ENCODE peak calls at places on chromosomes 12 and 14, in five cellular contexts. One of them, this sample, is unnamed.

GRCh38 chr14:63470877-63471565 is 72.2 kb downstream of the PPP2R5E start:
- DNase-seq in stimulated activated naive CD8-positive, alpha-beta T cell treated with anti-CD3 and anti-CD28 coated beads, Interleukin-15, amount 100 ng/mL, for 72 hours: no peak
- DNase-seq in cardiac muscle cell: peak; percentile 69
- DNase-seq in cardiac fibroblast: peak; percentile 65
- DNase-seq in stimulated activated CD8-positive, alpha-beta memory T cell treated with anti-CD3 and anti-CD28 coated beads, Interleukin-7, amount 100 ng/mL, for 48 hours: no peak
- DNase-seq in this sample: peak; percentile 87

GRCh38 chr12:56699020-56699661 is 11.1 kb upstream of the PTGES3 start:
- DNase-seq in stimulated activated naive CD8-positive, alpha-beta T cell treated with anti-CD3 and anti-CD28 coated beads, Interleukin-15, amount 100 ng/mL, for 72 hours: no peak
- DNase-seq in cardiac muscle cell: peak; percentile 38
- DNase-seq in cardiac fibroblast: peak; percentile 30
- DNase-seq in stimulated activated CD8-positive, alpha-beta memory T cell treated with anti-CD3 and anti-CD28 coated beads, Interleukin-7, amount 100 ng/mL, for 48 hours: no peak
- DNase-seq in this sample: no peak

GRCh38 chr14:91154851-91155625 is 41.2 kb downstream of the DGLUCY start:
- DNase-seq in stimulated activated naive CD8-positive, alpha-beta T cell treated with anti-CD3 and anti-CD28 coated beads, Interleukin-15, amount 100 ng/mL, for 72 hours: no peak
- DNase-seq in cardiac muscle cell: peak; percentile 78
- DNase-seq in cardiac fibroblast: peak; percentile 73
- DNase-seq in stimulated activated CD8-positive, alpha-beta memory T cell treated with anti-CD3 and anti-CD28 coated beads, Interleukin-7, amount 100 ng/mL, for 48 hours: no peak
- DNase-seq in this sample: peak; percentile 93

GRCh38 chr14:69287096-69287991 is 27.4 kb downstream of the GALNT16 start:
- DNase-seq in stimulated activated naive CD8-positive, alpha-beta T cell treated with anti-CD3 and anti-CD28 coated beads, Interleukin-15, amount 100 ng/mL, for 72 hours: no peak
- DNase-seq in cardiac muscle cell: peak; percentile 13
- DNase-seq in cardiac fibroblast: no peak
- DNase-seq in stimulated activated CD8-positive, alpha-beta memory T cell treated with anti-CD3 and anti-CD28 coated beads, Interleukin-7, amount 100 ng/mL, for 48 hours: no peak
- DNase-seq in this sample: no peak

GRCh38 chr12:106051853-106052531 is 86.8 kb downstream of the NUAK1 start:
- DNase-seq in stimulated activated naive CD8-positive, alpha-beta T cell treated with anti-CD3 and anti-CD28 coated beads, Interleukin-15, amount 100 ng/mL, for 72 hours: no peak
- DNase-seq in cardiac muscle cell: no peak
- DNase-seq in cardiac fibroblast: no peak
- DNase-seq in stimulated activated CD8-positive, alpha-beta memory T cell treated with anti-CD3 and anti-CD28 coated beads, Interleukin-7, amount 100 ng/mL, for 48 hours: no peak
- DNase-seq in this sample: peak; percentile 49

GRCh38 chr14:55348766-55349453 is 62.7 kb downstream of the ATG14 start:
- DNase-seq in stimulated activated naive CD8-positive, alpha-beta T cell treated with anti-CD3 and anti-CD28 coated beads, Interleukin-15, amount 100 ng/mL, for 72 hours: no peak
- DNase-seq in cardiac muscle cell: no peak
- DNase-seq in cardiac fibroblast: no peak
- DNase-seq in stimulated activated CD8-positive, alpha-beta memory T cell treated with anti-CD3 and anti-CD28 coated beads, Interleukin-7, amount 100 ng/mL, for 48 hours: no peak
- DNase-seq in this sample: peak; percentile 10

GRCh38 chr14:21498540-21499526 is 12.3 kb downstream of the METTL3 start:
- DNase-seq in stimulated activated naive CD8-positive, alpha-beta T cell treated with anti-CD3 and anti-CD28 coated beads, Interleukin-15, amount 100 ng/mL, for 72 hours: no peak
- DNase-seq in cardiac muscle cell: peak; percentile 58
- DNase-seq in cardiac fibroblast: peak; percentile 61
- DNase-seq in stimulated activated CD8-positive, alpha-beta memory T cell treated with anti-CD3 and anti-CD28 coated beads, Interleukin-7, amount 100 ng/mL, for 48 hours: no peak
- DNase-seq in this sample: peak; percentile 78

GRCh38 chr14:68486033-68486732 is 306.7 kb downstream of the ZFP36L1 start:
- DNase-seq in stimulated activated naive CD8-positive, alpha-beta T cell treated with anti-CD3 and anti-CD28 coated beads, Interleukin-15, amount 100 ng/mL, for 72 hours: no peak
- DNase-seq in cardiac muscle cell: no peak
- DNase-seq in cardiac fibroblast: no peak
- DNase-seq in stimulated activated CD8-positive, alpha-beta memory T cell treated with anti-CD3 and anti-CD28 coated beads, Interleukin-7, amount 100 ng/mL, for 48 hours: no peak
- DNase-seq in this sample: no peak

GRCh38 chr14:90760591-90761316 is 55.5 kb downstream of the TTC7B start:
- DNase-seq in stimulated activated naive CD8-positive, alpha-beta T cell treated with anti-CD3 and anti-CD28 coated beads, Interleukin-15, amount 100 ng/mL, for 72 hours: no peak
- DNase-seq in cardiac muscle cell: peak; percentile 62
- DNase-seq in cardiac fibroblast: peak; percentile 52
- DNase-seq in stimulated activated CD8-positive, alpha-beta memory T cell treated with anti-CD3 and anti-CD28 coated beads, Interleukin-7, amount 100 ng/mL, for 48 hours: no peak
- DNase-seq in this sample: peak; percentile 50

This sample was measured in kidney tubule cell.